ENCODE peak calls at places on chromosomes 11 and 22, in nine cellular contexts. X is Calu3, S is fibroblast of lung, P is vagina, W is mucosa of descending colon, L is CD14-positive monocyte, R is WTC11, B is MCF 10A, K is RWPE1. M is an unnamed sample.

GRCh38 chr22:19448076-19448607 is 631 bp upstream of the C22orf39 start:
- DNase-seq in X (peak), S (peak), P (no peak), W (no peak), L (no peak), R (no peak), B (peak), K (peak), M (no peak)

GRCh38 chr11:74849525-74850391 is 99.1 kb downstream of the XRRA1 start:
- DNase-seq in X (no peak), S (peak), P (no peak), W (no peak), L (no peak), R (peak), B (peak), K (peak), M (no peak)

GRCh38 chr22:46267431-46268279 is at the start of gene TTC38:
- DNase-seq in X (peak), S (peak), P (no peak), W (peak), L (peak), R (peak), B (peak), K (peak), M (peak)

GRCh38 chr22:47207846-47208554 is 445.6 kb downstream of the TBC1D22A start:
- DNase-seq in X (no peak), S (no peak), P (peak), W (no peak), L (no peak), R (no peak), B (no peak), K (no peak), M (no peak)

GRCh38 chr22:50314455-50315288 is 7.2 kb upstream of the PLXNB2 start:
- DNase-seq in X (no peak), S (no peak), P (no peak), W (peak), L (peak), R (no peak), B (peak), K (no peak), M (no peak)

GRCh38 chr11:76626921-76627391 is 43.6 kb downstream of the LRRC32 start:
- DNase-seq in X (no peak), S (peak), P (no peak), W (no peak), L (peak), R (no peak), B (peak), K (no peak), M (no peak)

GRCh38 chr22:44037519-44038370 is 13.6 kb downstream of the PARVB start:
- DNase-seq in X (no peak), S (peak), P (no peak), W (no peak), L (no peak), R (no peak), B (peak), K (peak), M (no peak)

GRCh38 chr11:24153337-24153736 is 343.5 kb upstream of the LUZP2 start:
- DNase-seq in X (no peak), S (no peak), P (no peak), W (no peak), L (no peak), R (no peak), B (no peak), K (no peak), M (no peak)

GRCh38 chr11:35152575-35152974 is 13.6 kb downstream of the CD44 start:
- DNase-seq in X (no peak), S (no peak), P (no peak), W (no peak), L (no peak), R (no peak), B (no peak), K (no peak), M (no peak)

GRCh38 chr11:104333977-104334376 is 170.0 kb upstream of the PDGFD start:
- DNase-seq in X (no peak), S (no peak), P (no peak), W (no peak), L (no peak), R (peak), B (peak), K (no peak), M (no peak)

GRCh38 chr11:35103366-35104194 is 35.4 kb upstream of the CD44 start:
- DNase-seq in X (no peak), S (peak), P (no peak), W (no peak), L (no peak), R (no peak), B (no peak), K (no peak), M (no peak)

GRCh38 chr11:62850911-62851806 is 11.8 kb upstream of the WDR74 start:
- DNase-seq in X (no peak), S (no peak), P (no peak), W (no peak), L (no peak), R (no peak), B (peak), K (no peak), M (no peak)
- TF ChIP-seq CTCF in X (no peak), S (no peak), P (no peak), W (no peak), L (no peak), R (no peak), B (no peak), K (no peak), M (no peak)

GRCh38 chr11:134449713-134450112 is 37.7 kb upstream of the B3GAT1 start:
- DNase-seq in X (no peak), S (no peak), P (no peak), W (no peak), L (no peak), R (peak), B (no peak), K (no peak), M (no peak)

GRCh38 chr11:134447696-134448095 is 35.7 kb upstream of the B3GAT1 start:
- DNase-seq in X (no peak), S (no peak), P (no peak), W (no peak), L (no peak), R (no peak), B (no peak), K (no peak), M (no peak)

GRCh38 chr11:134443246-134443645 is 31.2 kb upstream of the B3GAT1 start:
- DNase-seq in X (no peak), S (no peak), P (no peak), W (no peak), L (no peak), R (no peak), B (no peak), K (no peak), M (no peak)

GRCh38 chr11:134442246-134442645 is 30.2 kb upstream of the B3GAT1 start:
- DNase-seq in X (no peak), S (no peak), P (no peak), W (no peak), L (no peak), R (no peak), B (no peak), K (no peak), M (no peak)

GRCh38 chr11:134445601-134446325 is 33.7 kb upstream of the B3GAT1 start:
- DNase-seq in X (no peak), S (no peak), P (no peak), W (no peak), L (no peak), R (no peak), B (no peak), K (no peak), M (no peak)
- TF ChIP-seq CTCF in X (no peak), S (no peak), P (no peak), W (no peak), L (no peak), R (no peak), B (no peak), K (no peak), M (no peak)

GRCh38 chr11:46894506-46894905 is 23.8 kb downstream of the LRP4 start:
- DNase-seq in X (no peak), S (no peak), P (no peak), W (no peak), L (no peak), R (no peak), B (no peak), K (no peak), M (no peak)

GRCh38 chr11:46898396-46899095 is 19.8 kb downstream of the LRP4 start:
- DNase-seq in X (peak), S (no peak), P (no peak), W (no peak), L (no peak), R (no peak), B (no peak), K (no peak), M (no peak)

GRCh38 chr11:46894961-46895360 is 23.4 kb downstream of the LRP4 start:
- DNase-seq in X (no peak), S (no peak), P (no peak), W (no peak), L (no peak), R (no peak), B (no peak), K (no peak), M (no peak)

GRCh38 chr11:46895821-46896220 is 22.5 kb downstream of the LRP4 start:
- DNase-seq in X (no peak), S (peak), P (no peak), W (no peak), L (no peak), R (no peak), B (peak), K (no peak), M (no peak)

GRCh38 chr11:46896719-46897406 is 21.5 kb downstream of the LRP4 start:
- DNase-seq in X (peak), S (peak), P (no peak), W (no peak), L (no peak), R (no peak), B (peak), K (no peak), M (no peak)
- TF ChIP-seq CTCF in X (peak), S (peak), P (no peak), W (no peak), L (peak), R (no peak), B (peak), K (no peak), M (peak)

GRCh38 chr11:57476883-57477506 is 16.7 kb downstream of the RTN4RL2 start:
- DNase-seq in X (peak), S (peak), P (no peak), W (no peak), L (no peak), R (peak), B (no peak), K (peak), M (no peak)
- TF ChIP-seq CTCF in X (peak), S (peak), P (peak), W (peak), L (peak), R (peak), B (peak), K (peak), M (peak)

GRCh38 chr11:114098927-114099326 is 39.4 kb downstream of the ZBTB16 start:
- DNase-seq in X (peak), S (no peak), P (no peak), W (no peak), L (no peak), R (no peak), B (no peak), K (no peak), M (no peak)

GRCh38 chr11:114094516-114094915 is 35.0 kb downstream of the ZBTB16 start:
- DNase-seq in X (no peak), S (no peak), P (no peak), W (no peak), L (no peak), R (no peak), B (no peak), K (no peak), M (no peak)

GRCh38 chr11:114092478-114092877 is 33.0 kb downstream of the ZBTB16 start:
- DNase-seq in X (no peak), S (no peak), P (no peak), W (no peak), L (no peak), R (no peak), B (no peak), K (no peak), M (no peak)

GRCh38 chr11:114092953-114093352 is 33.4 kb downstream of the ZBTB16 start:
- DNase-seq in X (no peak), S (no peak), P (no peak), W (no peak), L (no peak), R (no peak), B (no peak), K (no peak), M (no peak)

DNA sequence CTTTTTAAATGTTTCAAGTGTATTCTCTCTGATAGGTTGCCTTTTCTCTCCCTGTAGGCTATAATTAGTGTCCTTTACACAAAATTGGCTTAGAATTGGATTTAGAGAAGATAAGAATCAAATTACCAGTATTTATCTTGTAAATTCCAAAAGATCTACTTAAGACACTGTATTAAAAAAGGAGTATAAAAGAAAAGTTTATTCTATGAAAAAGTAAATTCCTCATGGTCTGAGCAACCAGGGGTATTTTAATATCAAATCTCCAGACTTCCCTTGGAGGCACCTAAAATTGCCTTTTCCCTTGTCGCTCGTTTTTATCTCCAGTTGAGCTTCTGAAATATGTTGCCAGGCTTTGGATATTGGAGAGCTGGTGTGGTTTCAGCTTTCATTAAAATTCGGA is 36.4 kb downstream of the ZBTB16 start:
- DNase-seq in X (no peak), S (no peak), P (no peak), W (no peak), L (no peak), R (no peak), B (no peak), K (no peak), M (no peak)
- TF ChIP-seq CTCF in X (no peak), S (no peak), P (no peak), W (no peak), L (no peak), R (no peak), B (no peak), K (no peak), M (no peak)

GRCh38 chr22:37126882-37127281 is 17.4 kb upstream of the TMPRSS6 start:
- DNase-seq in X (no peak), S (no peak), P (no peak), W (no peak), L (no peak), R (peak), B (peak), K (no peak), M (no peak)
- TF ChIP-seq CTCF in X (peak), S (no peak), P (no peak), W (peak), L (no peak), R (peak), B (no peak), K (no peak), M (peak)

GRCh38 chr11:108025387-108026080 is 16.8 kb downstream of the CUL5 start:
- DNase-seq in X (no peak), S (no peak), P (no peak), W (no peak), L (no peak), R (no peak), B (no peak), K (no peak), M (no peak)
- TF ChIP-seq CTCF in X (no peak), S (peak), P (no peak), W (no peak), L (no peak), R (no peak), B (no peak), K (no peak), M (no peak)

DNA sequence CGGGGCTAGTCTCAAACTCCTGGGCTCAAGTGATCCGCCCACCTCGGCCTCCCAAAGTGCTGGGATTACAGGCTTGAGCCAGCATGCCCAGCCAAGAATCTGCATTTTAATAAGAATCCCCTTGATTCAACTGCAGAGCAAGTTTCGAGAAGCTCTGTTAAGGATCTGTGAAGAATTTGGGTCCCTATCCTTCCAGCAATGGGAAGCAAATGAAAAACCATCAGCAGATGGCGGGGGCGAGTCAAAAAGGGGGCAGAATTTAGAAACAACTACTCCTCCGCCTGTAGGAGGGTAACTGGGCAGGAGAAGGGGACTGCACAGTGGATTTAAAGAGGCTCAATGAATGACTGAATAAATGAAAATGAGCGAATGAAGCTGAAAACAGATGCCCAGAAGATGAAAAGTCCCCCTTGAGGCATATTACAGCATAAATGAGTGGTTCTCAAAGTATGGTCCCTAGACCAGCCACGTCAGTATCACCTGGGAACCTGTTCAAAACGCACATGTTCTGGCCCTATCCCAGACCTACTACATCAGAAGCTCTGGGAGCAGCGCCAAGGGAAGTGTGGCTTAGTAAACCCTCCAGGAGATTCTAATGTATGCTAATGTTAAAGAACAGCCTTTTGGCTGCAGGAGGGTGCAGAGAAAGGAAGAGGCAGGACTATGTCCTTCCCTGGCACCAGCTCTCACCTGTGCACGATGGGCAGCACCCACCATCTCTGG is 15.0 kb downstream of the VWCE start:
- DNase-seq in X (no peak), S (peak), P (no peak), W (no peak), L (no peak), R (no peak), B (peak), K (peak), M (no peak)
- TF ChIP-seq CTCF in X (no peak), S (no peak), P (no peak), W (no peak), L (no peak), R (no peak), B (peak), K (no peak), M (no peak)

GRCh38 chr22:29205598-29206371 is at the start of gene EMID1:
- DNase-seq in X (peak), S (peak), P (no peak), W (no peak), L (peak), R (peak), B (no peak), K (no peak), M (no peak)
- TF ChIP-seq CTCF in X (no peak), S (peak), P (no peak), W (no peak), L (no peak), R (no peak), B (no peak), K (peak), M (no peak)

GRCh38 chr11:132409591-132410375 is 1039.4 kb downstream of the NTM start:
- DNase-seq in X (no peak), S (no peak), P (no peak), W (no peak), L (no peak), R (no peak), B (no peak), K (no peak), M (no peak)
- TF ChIP-seq CTCF in X (no peak), S (no peak), P (no peak), W (no peak), L (no peak), R (no peak), B (no peak), K (no peak), M (no peak)